ENCODE peak calls at places on chromosomes 1 and 21, in four cellular contexts. One of them, this sample, is unnamed.

GRCh38 chr21:15669247-15669646 is 60.5 kb upstream of the USP25 start:
- DNase-seq in IMR-90: peak; percentile 57
- DNase-seq in colonic mucosa: no peak
- DNase-seq in mammary epithelial cell: no peak
- DNase-seq in this sample: peak; percentile 71

GRCh38 chr1:179709841-179710329 is 33.2 kb upstream of the FAM163A start:
- DNase-seq in IMR-90: peak; percentile 72
- DNase-seq in colonic mucosa: no peak
- DNase-seq in mammary epithelial cell: peak; percentile 24
- DNase-seq in this sample: peak; percentile 22

GRCh38 chr1:61741682-61742619 is at the start of gene PATJ:
- DNase-seq in IMR-90: peak; percentile 4
- DNase-seq in colonic mucosa: peak; percentile 89
- DNase-seq in mammary epithelial cell: peak; percentile 91
- DNase-seq in this sample: peak; percentile 67

GRCh38 chr1:31507221-31507620 is 69.1 kb upstream of the TINAGL1 start:
- DNase-seq in IMR-90: no peak
- DNase-seq in colonic mucosa: no peak
- DNase-seq in mammary epithelial cell: no peak
- DNase-seq in this sample: no peak

GRCh38 chr1:2466270-2466665 is 9.8 kb upstream of the PLCH2 start:
- DNase-seq in IMR-90: no peak
- DNase-seq in colonic mucosa: no peak
- DNase-seq in mammary epithelial cell: no peak
- DNase-seq in this sample: no peak

GRCh38 chr1:89575207-89575606 is 50.6 kb downstream of the LRRC8B start:
- DNase-seq in IMR-90: no peak
- DNase-seq in colonic mucosa: no peak
- DNase-seq in mammary epithelial cell: no peak
- DNase-seq in this sample: no peak

GRCh38 chr1:151790940-151791651 is 796 bp upstream of the TDRKH start:
- DNase-seq in IMR-90: no peak
- DNase-seq in colonic mucosa: peak; percentile 35
- DNase-seq in mammary epithelial cell: peak; percentile 4
- DNase-seq in this sample: peak; percentile 35

GRCh38 chr1:205438213-205439158 is 16.6 kb upstream of the LEMD1 start:
- DNase-seq in IMR-90: peak; percentile 65
- DNase-seq in colonic mucosa: peak; percentile 89
- DNase-seq in mammary epithelial cell: peak; percentile 53
- DNase-seq in this sample: peak; percentile 89

GRCh38 chr1:77234943-77235342 is 15.7 kb upstream of the PIGK start:
- DNase-seq in IMR-90: no peak
- DNase-seq in colonic mucosa: no peak
- DNase-seq in mammary epithelial cell: no peak
- DNase-seq in this sample: no peak

GRCh38 chr1:44820945-44821715 is 12.8 kb downstream of the BTBD19 start:
- DNase-seq in IMR-90: no peak
- DNase-seq in colonic mucosa: no peak
- DNase-seq in mammary epithelial cell: no peak
- DNase-seq in this sample: no peak

GRCh38 chr21:45709696-45710268 is 66.3 kb downstream of the PCBP3 start:
- DNase-seq in IMR-90: no peak
- DNase-seq in colonic mucosa: no peak
- DNase-seq in mammary epithelial cell: no peak
- DNase-seq in this sample: no peak

GRCh38 chr1:228280106-228280901 is 72.5 kb downstream of the OBSCN start:
- DNase-seq in IMR-90: no peak
- DNase-seq in colonic mucosa: no peak
- DNase-seq in mammary epithelial cell: no peak
- DNase-seq in this sample: no peak

GRCh38 chr1:207579436-207579799 is 65.5 kb upstream of the CR1L start:
- DNase-seq in IMR-90: peak; percentile 60
- DNase-seq in colonic mucosa: peak; percentile 40
- DNase-seq in mammary epithelial cell: peak; percentile 54
- DNase-seq in this sample: peak; percentile 74

GRCh38 chr1:67766117-67766978 is 66.9 kb downstream of the GNG12 start:
- DNase-seq in IMR-90: peak; percentile 94
- DNase-seq in colonic mucosa: peak; percentile 62
- DNase-seq in mammary epithelial cell: peak; percentile 70
- DNase-seq in this sample: peak; percentile 83

GRCh38 chr1:81801834-81802531 is 1.2 kb downstream of the ADGRL2 start:
- DNase-seq in IMR-90: peak; percentile 40
- DNase-seq in colonic mucosa: peak; percentile 34
- DNase-seq in mammary epithelial cell: peak; percentile 57
- DNase-seq in this sample: peak; percentile 74

GRCh38 chr1:5889462-5889861 is 102.8 kb downstream of the NPHP4 start:
- DNase-seq in IMR-90: no peak
- DNase-seq in colonic mucosa: no peak
- DNase-seq in mammary epithelial cell: no peak
- DNase-seq in this sample: no peak

DNA sequence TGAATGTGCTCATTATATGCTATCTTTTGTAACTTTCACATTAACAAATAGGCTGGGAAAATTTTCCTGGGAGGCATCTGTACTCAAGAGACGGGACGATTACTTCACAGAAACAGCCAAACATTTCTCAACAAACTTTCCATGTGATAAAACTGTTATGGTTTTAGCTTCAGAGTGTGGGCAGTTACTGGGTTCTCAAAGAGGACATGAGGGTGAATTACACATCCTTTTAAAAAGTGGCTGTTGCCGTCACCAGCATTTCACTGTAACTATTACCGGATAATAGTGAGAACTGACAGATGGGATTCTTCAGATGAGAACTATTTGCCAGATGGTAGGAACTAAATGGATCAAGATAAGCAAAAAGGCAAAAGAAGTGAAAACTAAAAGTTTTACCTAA is 109.1 kb downstream of the APP start:
- DNase-seq in IMR-90: peak; percentile 71
- DNase-seq in colonic mucosa: no peak
- DNase-seq in mammary epithelial cell: no peak
- DNase-seq in this sample: peak; percentile 27
- H3K36me3 ChIP-seq in IMR-90: peaks cover 2% of the 10 kb centered on the region
- H3K36me3 ChIP-seq in colonic mucosa: no peaks in the 10 kb centered on the region
- H3K36me3 ChIP-seq in mammary epithelial cell: no peaks in the 10 kb centered on the region
- H3K36me3 ChIP-seq in this sample: no peaks in the 10 kb centered on the region

GRCh38 chr21:25561668-25562641 is 45.3 kb downstream of the MRPL39 start:
- DNase-seq in IMR-90: peak; percentile 82
- DNase-seq in colonic mucosa: peak; percentile 55
- DNase-seq in mammary epithelial cell: no peak
- DNase-seq in this sample: peak; percentile 81
- H3K4me3 ChIP-seq in IMR-90: peak overlapping the region; percentile 77
- H3K4me3 ChIP-seq in colonic mucosa: peak overlapping the region; percentile 61
- H3K4me3 ChIP-seq in mammary epithelial cell: peak overlapping the region; percentile 54
- H3K4me3 ChIP-seq in this sample: peak overlapping the region; percentile 82

DNA sequence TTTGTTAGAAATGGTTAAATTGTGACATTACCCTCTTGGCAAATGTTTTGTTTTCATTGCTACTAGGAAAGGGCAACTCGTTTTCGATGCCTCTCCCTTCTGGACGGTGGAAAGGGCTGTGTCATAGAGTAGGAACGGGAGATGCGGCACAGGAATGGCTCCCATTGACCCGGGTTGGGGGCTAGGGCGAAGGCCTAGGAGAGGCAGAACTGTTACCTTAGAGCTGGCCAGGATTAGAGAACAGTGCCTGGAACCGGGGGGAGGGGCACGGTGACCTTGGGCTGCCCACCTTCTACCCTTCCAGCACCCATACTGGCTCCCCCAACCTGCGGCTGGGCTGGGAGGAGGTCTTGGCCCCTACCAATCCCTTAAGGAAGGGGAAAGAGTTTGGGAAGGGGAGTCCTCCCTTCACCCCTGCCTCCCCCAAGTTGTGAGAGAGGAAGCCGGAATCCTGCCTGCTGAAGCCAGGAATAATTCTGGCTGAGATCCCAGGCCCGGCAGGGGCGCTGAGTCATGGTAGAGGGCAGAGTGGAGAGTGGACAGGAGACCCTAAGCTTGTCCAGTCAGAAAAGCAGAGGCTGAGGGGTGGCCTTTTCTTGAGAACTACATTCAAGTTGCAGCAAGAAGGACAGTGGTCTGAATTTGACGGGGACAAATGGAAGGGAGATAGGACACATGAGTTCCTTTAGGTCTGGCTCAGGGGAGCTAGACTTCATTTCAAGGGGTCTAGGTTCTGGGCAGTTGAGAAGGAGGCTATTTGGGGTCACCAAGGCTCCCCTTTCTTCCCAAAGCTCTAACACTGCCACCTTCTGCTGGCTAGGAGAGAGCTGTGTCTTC is 8.2 kb downstream of the LMNA start:
- DNase-seq in IMR-90: peak; percentile 92
- DNase-seq in colonic mucosa: peak; percentile 85
- DNase-seq in mammary epithelial cell: peak; percentile 67
- DNase-seq in this sample: peak; percentile 87
- H3K9ac ChIP-seq in IMR-90: peak overlapping the region; percentile 70
- H3K9ac ChIP-seq in colonic mucosa: peak overlapping the region; percentile 73
- H3K9ac ChIP-seq in mammary epithelial cell: peak overlapping the region; percentile 78
- H3K9ac ChIP-seq in this sample: peak overlapping the region; percentile 100

GRCh38 chr1:247301176-247301540 is 30.5 kb downstream of the ZNF496 start:
- DNase-seq in IMR-90: no peak
- DNase-seq in colonic mucosa: no peak
- DNase-seq in mammary epithelial cell: no peak
- DNase-seq in this sample: no peak

GRCh38 chr1:247300491-247301175 is 31.0 kb downstream of the ZNF496 start:
- DNase-seq in IMR-90: no peak
- DNase-seq in colonic mucosa: no peak
- DNase-seq in mammary epithelial cell: no peak
- DNase-seq in this sample: no peak

GRCh38 chr1:247303211-247303610 is 28.5 kb downstream of the ZNF496 start:
- DNase-seq in IMR-90: no peak
- DNase-seq in colonic mucosa: peak; percentile 33
- DNase-seq in mammary epithelial cell: no peak
- DNase-seq in this sample: no peak

GRCh38 chr1:247299723-247300381 is 31.8 kb downstream of the ZNF496 start:
- DNase-seq in IMR-90: no peak
- DNase-seq in colonic mucosa: no peak
- DNase-seq in mammary epithelial cell: no peak
- DNase-seq in this sample: no peak

DNA sequence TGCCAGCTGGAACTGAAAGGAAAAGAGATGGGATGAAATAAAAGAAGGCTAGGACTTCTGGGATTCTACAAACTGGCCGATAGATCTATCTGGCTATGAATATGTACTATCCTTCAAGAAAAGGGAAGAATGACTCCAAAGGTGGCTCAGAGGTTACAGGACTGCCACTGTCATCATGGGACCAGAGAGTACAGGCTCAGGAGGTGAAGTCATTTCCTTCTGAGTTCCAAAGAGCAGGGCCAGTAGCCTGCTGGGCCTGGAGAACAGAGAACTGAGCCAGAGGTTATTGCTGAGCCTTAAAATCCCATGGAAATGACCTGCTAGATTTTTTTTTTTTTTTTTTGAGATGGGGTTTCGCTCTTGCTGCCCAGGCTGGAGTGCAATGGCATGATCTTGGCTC is 27.6 kb downstream of the ZNF496 start:
- DNase-seq in IMR-90: no peak
- DNase-seq in colonic mucosa: no peak
- DNase-seq in mammary epithelial cell: no peak
- DNase-seq in this sample: no peak
- H3K36me3 ChIP-seq in IMR-90: peaks cover 79% of the 10 kb centered on the region
- H3K36me3 ChIP-seq in colonic mucosa: no peaks in the 10 kb centered on the region
- H3K36me3 ChIP-seq in mammary epithelial cell: peaks cover 7% of the 10 kb centered on the region
- H3K36me3 ChIP-seq in this sample: peaks cover 36% of the 10 kb centered on the region

GRCh38 chr1:245718951-245719350 is 564.2 kb downstream of the KIF26B start:
- DNase-seq in IMR-90: no peak
- DNase-seq in colonic mucosa: no peak
- DNase-seq in mammary epithelial cell: no peak
- DNase-seq in this sample: no peak
- H3K4me3 ChIP-seq in IMR-90: no peak overlapping the region
- H3K4me3 ChIP-seq in colonic mucosa: no peak overlapping the region
- H3K4me3 ChIP-seq in mammary epithelial cell: no peak overlapping the region
- H3K4me3 ChIP-seq in this sample: no peak overlapping the region

GRCh38 chr1:21295545-21295944 is 5.3 kb upstream of the ECE1 start:
- DNase-seq in IMR-90: no peak
- DNase-seq in colonic mucosa: no peak
- DNase-seq in mammary epithelial cell: no peak
- DNase-seq in this sample: no peak
- H3K9ac ChIP-seq in IMR-90: no peak overlapping the region
- H3K9ac ChIP-seq in colonic mucosa: peak overlapping the region; percentile 37
- H3K9ac ChIP-seq in mammary epithelial cell: no peak overlapping the region
- H3K9ac ChIP-seq in this sample: no peak overlapping the region

GRCh38 chr1:200846421-200846820 is 26.4 kb upstream of the GPR25 start:
- DNase-seq in IMR-90: no peak
- DNase-seq in colonic mucosa: no peak
- DNase-seq in mammary epithelial cell: no peak
- DNase-seq in this sample: no peak

GRCh38 chr1:200850554-200850953 is 22.2 kb upstream of the GPR25 start:
- DNase-seq in IMR-90: no peak
- DNase-seq in colonic mucosa: no peak
- DNase-seq in mammary epithelial cell: no peak
- DNase-seq in this sample: no peak

DNA sequence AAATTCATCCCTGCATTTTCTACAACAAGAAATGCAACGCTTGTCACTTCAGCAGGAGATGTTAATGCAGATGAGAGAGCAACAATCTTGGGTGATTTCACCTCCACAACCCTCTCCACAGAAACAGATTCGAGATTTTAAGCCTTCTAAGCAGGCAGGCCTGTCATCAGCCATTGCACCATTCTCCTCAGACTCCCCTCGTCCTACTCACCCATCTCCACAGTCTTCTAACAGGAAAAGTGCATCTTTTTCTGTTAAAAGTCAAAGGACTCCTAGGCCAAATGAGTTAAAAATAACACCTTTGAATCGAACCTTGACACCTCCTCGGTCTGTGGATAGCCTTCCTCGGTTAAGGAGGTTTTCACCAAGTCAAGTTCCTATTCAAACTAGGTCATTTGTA is 23.4 kb upstream of the GPR25 start:
- DNase-seq in IMR-90: no peak
- DNase-seq in colonic mucosa: no peak
- DNase-seq in mammary epithelial cell: no peak
- DNase-seq in this sample: no peak
- H3K36me3 ChIP-seq in IMR-90: peaks cover 29% of the 10 kb centered on the region
- H3K36me3 ChIP-seq in colonic mucosa: no peaks in the 10 kb centered on the region
- H3K36me3 ChIP-seq in mammary epithelial cell: peaks cover 53% of the 10 kb centered on the region
- H3K36me3 ChIP-seq in this sample: peaks cover 93% of the 10 kb centered on the region

GRCh38 chr1:42923367-42924248 is 35.1 kb downstream of the SLC2A1 start:
- DNase-seq in IMR-90: no peak
- DNase-seq in colonic mucosa: peak; percentile 23
- DNase-seq in mammary epithelial cell: no peak
- DNase-seq in this sample: no peak

GRCh38 chr1:42926870-42927242 is 31.8 kb downstream of the SLC2A1 start:
- DNase-seq in IMR-90: no peak
- DNase-seq in colonic mucosa: no peak
- DNase-seq in mammary epithelial cell: no peak
- DNase-seq in this sample: no peak

GRCh38 chr1:42926235-42926869 is 32.3 kb downstream of the SLC2A1 start:
- DNase-seq in IMR-90: no peak
- DNase-seq in colonic mucosa: no peak
- DNase-seq in mammary epithelial cell: no peak
- DNase-seq in this sample: no peak

GRCh38 chr1:42924249-42925131 is 34.2 kb downstream of the SLC2A1 start:
- DNase-seq in IMR-90: peak; percentile 75
- DNase-seq in colonic mucosa: peak; percentile 97
- DNase-seq in mammary epithelial cell: peak; percentile 77
- DNase-seq in this sample: peak; percentile 97

GRCh38 chr1:42925132-42925769 is 33.4 kb downstream of the SLC2A1 start:
- DNase-seq in IMR-90: no peak
- DNase-seq in colonic mucosa: no peak
- DNase-seq in mammary epithelial cell: no peak
- DNase-seq in this sample: no peak
- H3K4me3 ChIP-seq in IMR-90: peak overlapping the region; percentile 6
- H3K4me3 ChIP-seq in colonic mucosa: peak overlapping the region; percentile 89
- H3K4me3 ChIP-seq in mammary epithelial cell: no peak overlapping the region
- H3K4me3 ChIP-seq in this sample: peak overlapping the region; percentile 68

This sample was measured in adipocyte.